ENCODE peak calls at places on chromosomes 16 and 17, in ten cellular contexts. One of them, this sample, is unnamed.

GRCh38 chr17:82835122-82835521 is 4.7 kb downstream of the ZNF750 start:
- DNase-seq in head of caudate nucleus: no peak
- DNase-seq in ovary: no peak
- DNase-seq in GM12864: no peak
- DNase-seq in ureter: no peak
- DNase-seq in left ventricle myocardium inferior: no peak
- DNase-seq in HEK293T: no peak
- DNase-seq in A549: no peak
- DNase-seq in NCI-H524 treated with DMSO at 0.1 percent for 48 hours: no peak
- DNase-seq in heart right ventricle: no peak
- DNase-seq in this sample: no peak

GRCh38 chr17:29291163-29291752 is 2.7 kb downstream of the NUFIP2 start:
- DNase-seq in HEK293T: peak; percentile 17
- DNase-seq in head of caudate nucleus: no peak
- DNase-seq in ureter: no peak
- DNase-seq in GM12864: no peak
- DNase-seq in left ventricle myocardium inferior: no peak
- DNase-seq in A549: peak; percentile 51
- DNase-seq in heart right ventricle: no peak
- DNase-seq in NCI-H524 treated with DMSO at 0.1 percent for 48 hours: peak; percentile 53
- DNase-seq in ovary: no peak
- DNase-seq in this sample: peak; percentile 48

GRCh38 chr16:81424761-81425160 is 19.8 kb upstream of the CMIP start:
- DNase-seq in head of caudate nucleus: no peak
- DNase-seq in ureter: no peak
- DNase-seq in left ventricle myocardium inferior: no peak
- DNase-seq in A549: no peak
- DNase-seq in heart right ventricle: no peak
- DNase-seq in NCI-H524 treated with DMSO at 0.1 percent for 48 hours: no peak
- DNase-seq in GM12864: no peak
- DNase-seq in ovary: no peak
- DNase-seq in HEK293T: no peak
- DNase-seq in this sample: no peak

GRCh38 chr17:13027246-13027645 is 9.4 kb upstream of the ELAC2 start:
- DNase-seq in ureter: no peak
- DNase-seq in HEK293T: no peak
- DNase-seq in GM12864: no peak
- DNase-seq in left ventricle myocardium inferior: no peak
- DNase-seq in NCI-H524 treated with DMSO at 0.1 percent for 48 hours: no peak
- DNase-seq in A549: no peak
- DNase-seq in heart right ventricle: no peak
- DNase-seq in ovary: no peak
- DNase-seq in head of caudate nucleus: no peak
- DNase-seq in this sample: no peak

GRCh38 chr16:67431805-67432476 is 1.0 kb downstream of the HSD11B2 start:
- DNase-seq in NCI-H524 treated with DMSO at 0.1 percent for 48 hours: no peak
- DNase-seq in GM12864: no peak
- DNase-seq in ovary: no peak
- DNase-seq in ureter: no peak
- DNase-seq in left ventricle myocardium inferior: no peak
- DNase-seq in heart right ventricle: no peak
- DNase-seq in HEK293T: no peak
- DNase-seq in A549: no peak
- DNase-seq in head of caudate nucleus: no peak
- DNase-seq in this sample: no peak

GRCh38 chr17:9470171-9470570 is 105.4 kb downstream of the STX8 start:
- DNase-seq in HEK293T: no peak
- DNase-seq in ureter: no peak
- DNase-seq in left ventricle myocardium inferior: no peak
- DNase-seq in NCI-H524 treated with DMSO at 0.1 percent for 48 hours: no peak
- DNase-seq in GM12864: peak; percentile 10
- DNase-seq in A549: no peak
- DNase-seq in head of caudate nucleus: no peak
- DNase-seq in ovary: no peak
- DNase-seq in heart right ventricle: no peak
- DNase-seq in this sample: no peak

GRCh38 chr16:83110221-83110768 is 483.5 kb downstream of the CDH13 start:
- DNase-seq in ureter: no peak
- DNase-seq in HEK293T: no peak
- DNase-seq in GM12864: no peak
- DNase-seq in left ventricle myocardium inferior: no peak
- DNase-seq in head of caudate nucleus: no peak
- DNase-seq in heart right ventricle: no peak
- DNase-seq in ovary: no peak
- DNase-seq in NCI-H524 treated with DMSO at 0.1 percent for 48 hours: no peak
- DNase-seq in A549: no peak
- DNase-seq in this sample: no peak

GRCh38 chr17:29384901-29385300 is 5.3 kb upstream of the TAOK1 start:
- DNase-seq in head of caudate nucleus: no peak
- DNase-seq in NCI-H524 treated with DMSO at 0.1 percent for 48 hours: no peak
- DNase-seq in GM12864: no peak
- DNase-seq in heart right ventricle: no peak
- DNase-seq in ovary: no peak
- DNase-seq in left ventricle myocardium inferior: no peak
- DNase-seq in ureter: no peak
- DNase-seq in HEK293T: no peak
- DNase-seq in A549: no peak
- DNase-seq in this sample: no peak

This sample was measured in prostate gland.